ENCODE peak calls at places on chromosome 20, in nine cellular contexts. One of them, this sample, is unnamed.

GRCh38 chr20:19351542-19351941 is 139.1 kb downstream of the SLC24A3 start:
- DNase-seq in activated naive CD4-positive, alpha-beta T cell: no peak
- DNase-seq in neuronal stem cell: no peak
- DNase-seq in retina: no peak
- DNase-seq in AG04450: no peak
- DNase-seq in stimulated activated CD4-positive, alpha-beta T cell treated with anti-CD3 and anti-CD28 coated beads, Interleukin-15, amount 100 ng/mL, for 1 hour: no peak
- DNase-seq in endothelial cell: no peak
- DNase-seq in type B pancreatic cell: no peak
- DNase-seq in hippocampal formation: no peak
- DNase-seq in this sample: no peak

GRCh38 chr20:49907405-49908257 is 7.7 kb downstream of the SPATA2 start:
- DNase-seq in activated naive CD4-positive, alpha-beta T cell: no peak
- DNase-seq in neuronal stem cell: no peak
- DNase-seq in retina: no peak
- DNase-seq in AG04450: no peak
- DNase-seq in stimulated activated CD4-positive, alpha-beta T cell treated with anti-CD3 and anti-CD28 coated beads, Interleukin-15, amount 100 ng/mL, for 1 hour: no peak
- DNase-seq in endothelial cell: no peak
- DNase-seq in type B pancreatic cell: no peak
- DNase-seq in hippocampal formation: no peak
- DNase-seq in this sample: no peak

GRCh38 chr20:38985603-38986170 is 23.5 kb downstream of the DHX35 start:
- DNase-seq in activated naive CD4-positive, alpha-beta T cell: no peak
- DNase-seq in neuronal stem cell: no peak
- DNase-seq in retina: no peak
- DNase-seq in AG04450: no peak
- DNase-seq in stimulated activated CD4-positive, alpha-beta T cell treated with anti-CD3 and anti-CD28 coated beads, Interleukin-15, amount 100 ng/mL, for 1 hour: no peak
- DNase-seq in endothelial cell: no peak
- DNase-seq in type B pancreatic cell: no peak
- DNase-seq in hippocampal formation: no peak
- DNase-seq in this sample: no peak

GRCh38 chr20:47540443-47541354 is 39.0 kb downstream of the NCOA3 start:
- DNase-seq in activated naive CD4-positive, alpha-beta T cell: no peak
- DNase-seq in neuronal stem cell: no peak
- DNase-seq in retina: no peak
- DNase-seq in AG04450: no peak
- DNase-seq in stimulated activated CD4-positive, alpha-beta T cell treated with anti-CD3 and anti-CD28 coated beads, Interleukin-15, amount 100 ng/mL, for 1 hour: no peak
- DNase-seq in endothelial cell: no peak
- DNase-seq in type B pancreatic cell: no peak
- DNase-seq in hippocampal formation: no peak
- DNase-seq in this sample: peak

GRCh38 chr20:24379116-24379927 is 90.1 kb upstream of the SYNDIG1 start:
- DNase-seq in activated naive CD4-positive, alpha-beta T cell: no peak
- DNase-seq in neuronal stem cell: no peak
- DNase-seq in retina: no peak
- DNase-seq in AG04450: peak
- DNase-seq in stimulated activated CD4-positive, alpha-beta T cell treated with anti-CD3 and anti-CD28 coated beads, Interleukin-15, amount 100 ng/mL, for 1 hour: no peak
- DNase-seq in endothelial cell: no peak
- DNase-seq in type B pancreatic cell: no peak
- DNase-seq in hippocampal formation: no peak
- DNase-seq in this sample: no peak

GRCh38 chr20:62599216-62600110 is 42.8 kb upstream of the SLCO4A1 start:
- DNase-seq in activated naive CD4-positive, alpha-beta T cell: no peak
- DNase-seq in neuronal stem cell: no peak
- DNase-seq in retina: no peak
- DNase-seq in AG04450: no peak
- DNase-seq in stimulated activated CD4-positive, alpha-beta T cell treated with anti-CD3 and anti-CD28 coated beads, Interleukin-15, amount 100 ng/mL, for 1 hour: no peak
- DNase-seq in endothelial cell: no peak
- DNase-seq in type B pancreatic cell: no peak
- DNase-seq in hippocampal formation: no peak
- DNase-seq in this sample: no peak

GRCh38 chr20:51735728-51736600 is 32.2 kb downstream of the ATP9A start:
- DNase-seq in activated naive CD4-positive, alpha-beta T cell: no peak
- DNase-seq in neuronal stem cell: no peak
- DNase-seq in retina: no peak
- DNase-seq in AG04450: no peak
- DNase-seq in stimulated activated CD4-positive, alpha-beta T cell treated with anti-CD3 and anti-CD28 coated beads, Interleukin-15, amount 100 ng/mL, for 1 hour: no peak
- DNase-seq in endothelial cell: no peak
- DNase-seq in type B pancreatic cell: no peak
- DNase-seq in hippocampal formation: no peak
- DNase-seq in this sample: no peak

GRCh38 chr20:33267691-33268090 is 15.3 kb upstream of the BPIFB1 start:
- DNase-seq in activated naive CD4-positive, alpha-beta T cell: no peak
- DNase-seq in neuronal stem cell: no peak
- DNase-seq in retina: no peak
- DNase-seq in AG04450: no peak
- DNase-seq in stimulated activated CD4-positive, alpha-beta T cell treated with anti-CD3 and anti-CD28 coated beads, Interleukin-15, amount 100 ng/mL, for 1 hour: no peak
- DNase-seq in endothelial cell: no peak
- DNase-seq in type B pancreatic cell: no peak
- DNase-seq in hippocampal formation: no peak
- DNase-seq in this sample: no peak

GRCh38 chr20:62488470-62488869 is 12.7 kb upstream of the GATA5 start:
- DNase-seq in activated naive CD4-positive, alpha-beta T cell: no peak
- DNase-seq in neuronal stem cell: no peak
- DNase-seq in retina: no peak
- DNase-seq in AG04450: no peak
- DNase-seq in stimulated activated CD4-positive, alpha-beta T cell treated with anti-CD3 and anti-CD28 coated beads, Interleukin-15, amount 100 ng/mL, for 1 hour: no peak
- DNase-seq in endothelial cell: no peak
- DNase-seq in type B pancreatic cell: no peak
- DNase-seq in hippocampal formation: no peak
- DNase-seq in this sample: no peak

GRCh38 chr20:18545566-18545965 is 21.7 kb upstream of the SMIM26 start:
- DNase-seq in activated naive CD4-positive, alpha-beta T cell: no peak
- DNase-seq in neuronal stem cell: no peak
- DNase-seq in retina: no peak
- DNase-seq in AG04450: no peak
- DNase-seq in stimulated activated CD4-positive, alpha-beta T cell treated with anti-CD3 and anti-CD28 coated beads, Interleukin-15, amount 100 ng/mL, for 1 hour: no peak
- DNase-seq in endothelial cell: no peak
- DNase-seq in type B pancreatic cell: no peak
- DNase-seq in hippocampal formation: no peak
- DNase-seq in this sample: no peak

GRCh38 chr20:46810442-46811327 is 84.0 kb upstream of the EYA2 start:
- DNase-seq in activated naive CD4-positive, alpha-beta T cell: no peak
- DNase-seq in neuronal stem cell: no peak
- DNase-seq in retina: peak
- DNase-seq in AG04450: no peak
- DNase-seq in stimulated activated CD4-positive, alpha-beta T cell treated with anti-CD3 and anti-CD28 coated beads, Interleukin-15, amount 100 ng/mL, for 1 hour: no peak
- DNase-seq in endothelial cell: no peak
- DNase-seq in type B pancreatic cell: peak
- DNase-seq in hippocampal formation: no peak
- DNase-seq in this sample: no peak

GRCh38 chr20:7025635-7026034 is 258.1 kb downstream of the BMP2 start:
- DNase-seq in activated naive CD4-positive, alpha-beta T cell: no peak
- DNase-seq in neuronal stem cell: no peak
- DNase-seq in retina: no peak
- DNase-seq in AG04450: no peak
- DNase-seq in stimulated activated CD4-positive, alpha-beta T cell treated with anti-CD3 and anti-CD28 coated beads, Interleukin-15, amount 100 ng/mL, for 1 hour: no peak
- DNase-seq in endothelial cell: no peak
- DNase-seq in type B pancreatic cell: no peak
- DNase-seq in hippocampal formation: no peak
- DNase-seq in this sample: no peak

GRCh38 chr20:51385941-51386530 is 156.5 kb downstream of the NFATC2 start:
- DNase-seq in activated naive CD4-positive, alpha-beta T cell: no peak
- DNase-seq in neuronal stem cell: no peak
- DNase-seq in retina: no peak
- DNase-seq in AG04450: no peak
- DNase-seq in stimulated activated CD4-positive, alpha-beta T cell treated with anti-CD3 and anti-CD28 coated beads, Interleukin-15, amount 100 ng/mL, for 1 hour: no peak
- DNase-seq in endothelial cell: peak
- DNase-seq in type B pancreatic cell: no peak
- DNase-seq in hippocampal formation: no peak
- DNase-seq in this sample: no peak

GRCh38 chr20:23435675-23436539 is 3.6 kb upstream of the CSTL1 start:
- DNase-seq in activated naive CD4-positive, alpha-beta T cell: no peak
- DNase-seq in neuronal stem cell: no peak
- DNase-seq in retina: no peak
- DNase-seq in AG04450: no peak
- DNase-seq in stimulated activated CD4-positive, alpha-beta T cell treated with anti-CD3 and anti-CD28 coated beads, Interleukin-15, amount 100 ng/mL, for 1 hour: no peak
- DNase-seq in endothelial cell: no peak
- DNase-seq in type B pancreatic cell: no peak
- DNase-seq in hippocampal formation: peak
- DNase-seq in this sample: no peak

GRCh38 chr20:48288930-48289507 is 503.7 kb upstream of the SULF2 start:
- DNase-seq in activated naive CD4-positive, alpha-beta T cell: no peak
- DNase-seq in neuronal stem cell: no peak
- DNase-seq in retina: no peak
- DNase-seq in AG04450: no peak
- DNase-seq in stimulated activated CD4-positive, alpha-beta T cell treated with anti-CD3 and anti-CD28 coated beads, Interleukin-15, amount 100 ng/mL, for 1 hour: no peak
- DNase-seq in endothelial cell: no peak
- DNase-seq in type B pancreatic cell: no peak
- DNase-seq in hippocampal formation: no peak
- DNase-seq in this sample: no peak

GRCh38 chr20:46027245-46027853 is 1.7 kb upstream of the SLC12A5 start:
- DNase-seq in activated naive CD4-positive, alpha-beta T cell: no peak
- DNase-seq in neuronal stem cell: peak
- DNase-seq in retina: peak
- DNase-seq in AG04450: peak
- DNase-seq in stimulated activated CD4-positive, alpha-beta T cell treated with anti-CD3 and anti-CD28 coated beads, Interleukin-15, amount 100 ng/mL, for 1 hour: no peak
- DNase-seq in endothelial cell: peak
- DNase-seq in type B pancreatic cell: no peak
- DNase-seq in hippocampal formation: no peak
- DNase-seq in this sample: no peak

GRCh38 chr20:62946918-62947317 is 5.6 kb upstream of the SLC17A9 start:
- DNase-seq in activated naive CD4-positive, alpha-beta T cell: no peak
- DNase-seq in neuronal stem cell: no peak
- DNase-seq in retina: no peak
- DNase-seq in AG04450: no peak
- DNase-seq in stimulated activated CD4-positive, alpha-beta T cell treated with anti-CD3 and anti-CD28 coated beads, Interleukin-15, amount 100 ng/mL, for 1 hour: no peak
- DNase-seq in endothelial cell: no peak
- DNase-seq in type B pancreatic cell: no peak
- DNase-seq in hippocampal formation: no peak
- DNase-seq in this sample: no peak

GRCh38 chr20:63626424-63627128 is at the start of gene GMEB2:
- DNase-seq in activated naive CD4-positive, alpha-beta T cell: peak
- DNase-seq in neuronal stem cell: no peak
- DNase-seq in retina: peak
- DNase-seq in AG04450: no peak
- DNase-seq in stimulated activated CD4-positive, alpha-beta T cell treated with anti-CD3 and anti-CD28 coated beads, Interleukin-15, amount 100 ng/mL, for 1 hour: peak
- DNase-seq in endothelial cell: peak
- DNase-seq in type B pancreatic cell: no peak
- DNase-seq in hippocampal formation: peak
- DNase-seq in this sample: peak

GRCh38 chr20:2245637-2246036 is 50.2 kb upstream of the TGM3 start:
- DNase-seq in activated naive CD4-positive, alpha-beta T cell: no peak
- DNase-seq in neuronal stem cell: no peak
- DNase-seq in retina: no peak
- DNase-seq in AG04450: no peak
- DNase-seq in stimulated activated CD4-positive, alpha-beta T cell treated with anti-CD3 and anti-CD28 coated beads, Interleukin-15, amount 100 ng/mL, for 1 hour: no peak
- DNase-seq in endothelial cell: no peak
- DNase-seq in type B pancreatic cell: no peak
- DNase-seq in hippocampal formation: no peak
- DNase-seq in this sample: no peak

GRCh38 chr20:12660918-12661317 is 347.9 kb upstream of the SPTLC3 start:
- DNase-seq in activated naive CD4-positive, alpha-beta T cell: no peak
- DNase-seq in neuronal stem cell: peak
- DNase-seq in retina: no peak
- DNase-seq in AG04450: no peak
- DNase-seq in stimulated activated CD4-positive, alpha-beta T cell treated with anti-CD3 and anti-CD28 coated beads, Interleukin-15, amount 100 ng/mL, for 1 hour: no peak
- DNase-seq in endothelial cell: peak
- DNase-seq in type B pancreatic cell: no peak
- DNase-seq in hippocampal formation: no peak
- DNase-seq in this sample: no peak

GRCh38 chr20:44533928-44534327 is 12.1 kb upstream of the SERINC3 start:
- DNase-seq in activated naive CD4-positive, alpha-beta T cell: no peak
- DNase-seq in neuronal stem cell: no peak
- DNase-seq in retina: no peak
- DNase-seq in AG04450: no peak
- DNase-seq in stimulated activated CD4-positive, alpha-beta T cell treated with anti-CD3 and anti-CD28 coated beads, Interleukin-15, amount 100 ng/mL, for 1 hour: no peak
- DNase-seq in endothelial cell: no peak
- DNase-seq in type B pancreatic cell: no peak
- DNase-seq in hippocampal formation: no peak
- DNase-seq in this sample: no peak

GRCh38 chr20:10771435-10772140 is 97.8 kb upstream of the JAG1 start:
- DNase-seq in activated naive CD4-positive, alpha-beta T cell: no peak
- DNase-seq in neuronal stem cell: no peak
- DNase-seq in retina: no peak
- DNase-seq in AG04450: no peak
- DNase-seq in stimulated activated CD4-positive, alpha-beta T cell treated with anti-CD3 and anti-CD28 coated beads, Interleukin-15, amount 100 ng/mL, for 1 hour: no peak
- DNase-seq in endothelial cell: no peak
- DNase-seq in type B pancreatic cell: no peak
- DNase-seq in hippocampal formation: no peak
- DNase-seq in this sample: no peak

GRCh38 chr20:51540585-51540984 is 1.9 kb downstream of the NFATC2 start:
- DNase-seq in activated naive CD4-positive, alpha-beta T cell: no peak
- DNase-seq in neuronal stem cell: no peak
- DNase-seq in retina: no peak
- DNase-seq in AG04450: no peak
- DNase-seq in stimulated activated CD4-positive, alpha-beta T cell treated with anti-CD3 and anti-CD28 coated beads, Interleukin-15, amount 100 ng/mL, for 1 hour: no peak
- DNase-seq in endothelial cell: no peak
- DNase-seq in type B pancreatic cell: no peak
- DNase-seq in hippocampal formation: no peak
- DNase-seq in this sample: no peak

GRCh38 chr20:9993133-9993532 is 41.7 kb upstream of the ANKEF1 start:
- DNase-seq in activated naive CD4-positive, alpha-beta T cell: no peak
- DNase-seq in neuronal stem cell: no peak
- DNase-seq in retina: no peak
- DNase-seq in AG04450: no peak
- DNase-seq in stimulated activated CD4-positive, alpha-beta T cell treated with anti-CD3 and anti-CD28 coated beads, Interleukin-15, amount 100 ng/mL, for 1 hour: no peak
- DNase-seq in endothelial cell: no peak
- DNase-seq in type B pancreatic cell: no peak
- DNase-seq in hippocampal formation: no peak
- DNase-seq in this sample: no peak

GRCh38 chr20:5973172-5973571 is 22.7 kb downstream of the MCM8 start:
- DNase-seq in activated naive CD4-positive, alpha-beta T cell: no peak
- DNase-seq in neuronal stem cell: no peak
- DNase-seq in retina: no peak
- DNase-seq in AG04450: no peak
- DNase-seq in stimulated activated CD4-positive, alpha-beta T cell treated with anti-CD3 and anti-CD28 coated beads, Interleukin-15, amount 100 ng/mL, for 1 hour: no peak
- DNase-seq in endothelial cell: no peak
- DNase-seq in type B pancreatic cell: no peak
- DNase-seq in hippocampal formation: no peak
- DNase-seq in this sample: no peak

GRCh38 chr20:57991211-57991841 is 237.1 kb downstream of the ANKRD60 start:
- DNase-seq in activated naive CD4-positive, alpha-beta T cell: no peak
- DNase-seq in neuronal stem cell: no peak
- DNase-seq in retina: peak
- DNase-seq in AG04450: no peak
- DNase-seq in stimulated activated CD4-positive, alpha-beta T cell treated with anti-CD3 and anti-CD28 coated beads, Interleukin-15, amount 100 ng/mL, for 1 hour: no peak
- DNase-seq in endothelial cell: no peak
- DNase-seq in type B pancreatic cell: no peak
- DNase-seq in hippocampal formation: no peak
- DNase-seq in this sample: no peak

GRCh38 chr20:6502999-6503398 is 264.5 kb upstream of the BMP2 start:
- DNase-seq in activated naive CD4-positive, alpha-beta T cell: no peak
- DNase-seq in neuronal stem cell: no peak
- DNase-seq in retina: no peak
- DNase-seq in AG04450: no peak
- DNase-seq in stimulated activated CD4-positive, alpha-beta T cell treated with anti-CD3 and anti-CD28 coated beads, Interleukin-15, amount 100 ng/mL, for 1 hour: no peak
- DNase-seq in endothelial cell: no peak
- DNase-seq in type B pancreatic cell: no peak
- DNase-seq in hippocampal formation: no peak
- DNase-seq in this sample: no peak

GRCh38 chr20:62352402-62353288 is 14.5 kb downstream of the LAMA5 start:
- DNase-seq in activated naive CD4-positive, alpha-beta T cell: no peak
- DNase-seq in neuronal stem cell: no peak
- DNase-seq in retina: no peak
- DNase-seq in AG04450: no peak
- DNase-seq in stimulated activated CD4-positive, alpha-beta T cell treated with anti-CD3 and anti-CD28 coated beads, Interleukin-15, amount 100 ng/mL, for 1 hour: no peak
- DNase-seq in endothelial cell: no peak
- DNase-seq in type B pancreatic cell: no peak
- DNase-seq in hippocampal formation: peak
- DNase-seq in this sample: no peak

GRCh38 chr20:44402391-44403193 is 47.1 kb downstream of the HNF4A start:
- DNase-seq in activated naive CD4-positive, alpha-beta T cell: no peak
- DNase-seq in neuronal stem cell: no peak
- DNase-seq in retina: no peak
- DNase-seq in AG04450: no peak
- DNase-seq in stimulated activated CD4-positive, alpha-beta T cell treated with anti-CD3 and anti-CD28 coated beads, Interleukin-15, amount 100 ng/mL, for 1 hour: no peak
- DNase-seq in endothelial cell: no peak
- DNase-seq in type B pancreatic cell: no peak
- DNase-seq in hippocampal formation: no peak
- DNase-seq in this sample: no peak

GRCh38 chr20:63525185-63525584 is 4.6 kb downstream of the PPDPF start:
- DNase-seq in activated naive CD4-positive, alpha-beta T cell: no peak
- DNase-seq in neuronal stem cell: no peak
- DNase-seq in retina: no peak
- DNase-seq in AG04450: no peak
- DNase-seq in stimulated activated CD4-positive, alpha-beta T cell treated with anti-CD3 and anti-CD28 coated beads, Interleukin-15, amount 100 ng/mL, for 1 hour: no peak
- DNase-seq in endothelial cell: no peak
- DNase-seq in type B pancreatic cell: no peak
- DNase-seq in hippocampal formation: no peak
- DNase-seq in this sample: no peak

GRCh38 chr20:45350217-45350616 is 2.0 kb upstream of the SDC4 start:
- DNase-seq in activated naive CD4-positive, alpha-beta T cell: no peak
- DNase-seq in neuronal stem cell: no peak
- DNase-seq in retina: no peak
- DNase-seq in AG04450: no peak
- DNase-seq in stimulated activated CD4-positive, alpha-beta T cell treated with anti-CD3 and anti-CD28 coated beads, Interleukin-15, amount 100 ng/mL, for 1 hour: no peak
- DNase-seq in endothelial cell: no peak
- DNase-seq in type B pancreatic cell: no peak
- DNase-seq in hippocampal formation: no peak
- DNase-seq in this sample: no peak